ENCODE peak calls at places on chromosomes 1 and 21, in ten cellular contexts. A, H, T, L, S, B, X, J, Y and N are unnamed samples.

GRCh38 chr21:42513985-42514882 is 582 bp downstream of the SLC37A1 start:
- DNase-seq in A (no peak), H (no peak), T (peak; percentile 63), L (peak; percentile 42), S (peak; percentile 85), B (peak; percentile 36), X (peak; percentile 22), J (no peak), Y (peak; percentile 44), N (no peak)

GRCh38 chr21:36470294-36470693 is 9.6 kb downstream of the CLDN14 start:
- DNase-seq in A (no peak), H (no peak), T (no peak), L (no peak), S (no peak), B (no peak), X (no peak), J (no peak), Y (no peak), N (no peak)

GRCh38 chr1:67307251-67308060 is at the start of gene IL12RB2:
- DNase-seq in A (no peak), H (no peak), T (peak; percentile 35), L (no peak), S (peak; percentile 75), B (peak; percentile 4), X (peak; percentile 25), J (no peak), Y (no peak), N (peak; percentile 1)

GRCh38 chr21:44082648-44083436 is 24.4 kb upstream of the PWP2 start:
- DNase-seq in A (no peak), H (no peak), T (no peak), L (no peak), S (no peak), B (no peak), X (no peak), J (no peak), Y (no peak), N (no peak)

GRCh38 chr1:228058981-228059535 is 23.4 kb upstream of the ARF1 start:
- DNase-seq in A (no peak), H (no peak), T (peak; percentile 24), L (no peak), S (no peak), B (no peak), X (no peak), J (no peak), Y (no peak), N (no peak)

GRCh38 chr1:15355968-15356621 is 53.6 kb upstream of the EFHD2 start:
- DNase-seq in A (peak; percentile 51), H (no peak), T (no peak), L (peak; percentile 98), S (no peak), B (peak; percentile 10), X (no peak), J (no peak), Y (peak; percentile 86), N (no peak)

GRCh38 chr1:25765910-25766645 is 33.9 kb upstream of the SELENON start:
- DNase-seq in A (no peak), H (no peak), T (no peak), L (no peak), S (no peak), B (no peak), X (no peak), J (no peak), Y (no peak), N (no peak)

GRCh38 chr1:63746129-63746864 is 27.5 kb upstream of the ROR1 start:
- DNase-seq in A (peak; percentile 49), H (no peak), T (no peak), L (peak; percentile 55), S (no peak), B (peak; percentile 95), X (no peak), J (no peak), Y (peak; percentile 93), N (no peak)

GRCh38 chr1:199122532-199123311 is 483.9 kb downstream of the PTPRC start:
- DNase-seq in A (no peak), H (no peak), T (no peak), L (no peak), S (no peak), B (peak; percentile 78), X (no peak), J (no peak), Y (peak; percentile 79), N (no peak)

GRCh38 chr21:45432575-45433255 is 27.8 kb downstream of the COL18A1 start:
- DNase-seq in A (no peak), H (no peak), T (peak; percentile 65), L (peak; percentile 69), S (no peak), B (peak; percentile 69), X (no peak), J (no peak), Y (no peak), N (no peak)

GRCh38 chr21:14916676-14917141 is 148.1 kb downstream of the NRIP1 start:
- DNase-seq in A (no peak), H (no peak), T (no peak), L (no peak), S (no peak), B (peak; percentile 39), X (no peak), J (no peak), Y (peak; percentile 91), N (no peak)

GRCh38 chr1:186275818-186276217 is 99.2 kb downstream of the TPR start:
- DNase-seq in A (no peak), H (no peak), T (no peak), L (no peak), S (no peak), B (no peak), X (no peak), J (no peak), Y (no peak), N (no peak)

GRCh38 chr1:27602510-27603319 is 1.2 kb downstream of the AHDC1 start:
- DNase-seq in A (no peak), H (no peak), T (peak; percentile 76), L (peak; percentile 42), S (peak; percentile 86), B (no peak), X (no peak), J (no peak), Y (peak; percentile 45), N (peak; percentile 28)

GRCh38 chr1:234691567-234691966 is 81.6 kb upstream of the IRF2BP2 start:
- DNase-seq in A (no peak), H (no peak), T (no peak), L (peak; percentile 18), S (no peak), B (peak; percentile 66), X (no peak), J (no peak), Y (peak; percentile 44), N (no peak)

GRCh38 chr1:207691814-207692213 is 46.9 kb downstream of the CR1L start:
- DNase-seq in A (no peak), H (peak; percentile 7), T (no peak), L (no peak), S (no peak), B (no peak), X (no peak), J (no peak), Y (peak; percentile 73), N (no peak)

GRCh38 chr21:25831300-25831699 is 96.5 kb downstream of the GABPA start:
- DNase-seq in A (no peak), H (no peak), T (no peak), L (no peak), S (no peak), B (no peak), X (no peak), J (no peak), Y (no peak), N (no peak)

GRCh38 chr1:29415156-29415830 is 179.0 kb downstream of the PTPRU start:
- DNase-seq in A (peak; percentile 54), H (no peak), T (no peak), L (no peak), S (no peak), B (no peak), X (no peak), J (no peak), Y (peak; percentile 51), N (peak; percentile 72)

GRCh38 chr1:17958704-17959103 is 148.9 kb upstream of the IGSF21 start:
- DNase-seq in A (no peak), H (peak; percentile 66), T (no peak), L (no peak), S (no peak), B (no peak), X (no peak), J (no peak), Y (no peak), N (peak; percentile 28)

GRCh38 chr1:243582321-243582720 is 267.7 kb downstream of the AKT3 start:
- DNase-seq in A (no peak), H (no peak), T (no peak), L (no peak), S (no peak), B (peak; percentile 85), X (no peak), J (no peak), Y (no peak), N (no peak)

GRCh38 chr1:226222686-226223085 is 778 bp upstream of the MIXL1 start:
- DNase-seq in A (no peak), H (no peak), T (no peak), L (no peak), S (no peak), B (no peak), X (no peak), J (no peak), Y (no peak), N (no peak)

GRCh38 chr21:27366846-27367245 is 400.0 kb upstream of the ADAMTS5 start:
- DNase-seq in A (no peak), H (no peak), T (no peak), L (no peak), S (no peak), B (no peak), X (no peak), J (no peak), Y (no peak), N (no peak)